ENCODE peak calls at places on chromosomes 3 and 15, in four cellular contexts. One of them, this sample, is unnamed.

GRCh38 chr3:49333091-49333490 is 6.8 kb downstream of the USP4 start:
- DNase-seq in H1: no peak
- DNase-seq in trophoblast cell: peak
- DNase-seq in mesenchymal stem cell: no peak
- DNase-seq in this sample: no peak

GRCh38 chr3:156628836-156629618 is 45.4 kb upstream of the TIPARP start:
- DNase-seq in H1: no peak
- DNase-seq in trophoblast cell: no peak
- DNase-seq in mesenchymal stem cell: no peak
- DNase-seq in this sample: no peak

GRCh38 chr15:94056314-94056713 is 175.0 kb upstream of the MCTP2 start:
- DNase-seq in H1: no peak
- DNase-seq in trophoblast cell: no peak
- DNase-seq in mesenchymal stem cell: peak
- DNase-seq in this sample: no peak

GRCh38 chr3:15171096-15171495 is 35.0 kb upstream of the CAPN7 start:
- DNase-seq in H1: no peak
- DNase-seq in trophoblast cell: no peak
- DNase-seq in mesenchymal stem cell: peak
- DNase-seq in this sample: no peak

GRCh38 chr15:42031211-42031915 is 10.5 kb upstream of the PLA2G4E start:
- DNase-seq in H1: no peak
- DNase-seq in trophoblast cell: no peak
- DNase-seq in mesenchymal stem cell: no peak
- DNase-seq in this sample: no peak

GRCh38 chr3:143775401-143775970 is 72.8 kb downstream of the SLC9A9 start:
- DNase-seq in H1: no peak
- DNase-seq in trophoblast cell: no peak
- DNase-seq in mesenchymal stem cell: peak
- DNase-seq in this sample: no peak

GRCh38 chr3:25354071-25354470 is 74.0 kb upstream of the RARB start:
- DNase-seq in H1: no peak
- DNase-seq in trophoblast cell: no peak
- DNase-seq in mesenchymal stem cell: peak
- DNase-seq in this sample: no peak

GRCh38 chr3:35653347-35653746 is 14.0 kb downstream of the ARPP21 start:
- DNase-seq in H1: no peak
- DNase-seq in trophoblast cell: no peak
- DNase-seq in mesenchymal stem cell: no peak
- DNase-seq in this sample: no peak

GRCh38 chr3:120678331-120678845 is 3.7 kb downstream of the HGD start:
- DNase-seq in H1: no peak
- DNase-seq in trophoblast cell: no peak
- DNase-seq in mesenchymal stem cell: peak
- DNase-seq in this sample: no peak

GRCh38 chr15:66619152-66619903 is 53.5 kb upstream of the LCTL start:
- DNase-seq in H1: peak
- DNase-seq in trophoblast cell: peak
- DNase-seq in mesenchymal stem cell: peak
- DNase-seq in this sample: peak

GRCh38 chr15:57820119-57820518 is 113.6 kb downstream of the POLR2M start:
- DNase-seq in H1: no peak
- DNase-seq in trophoblast cell: no peak
- DNase-seq in mesenchymal stem cell: no peak
- DNase-seq in this sample: no peak

GRCh38 chr15:24955549-24955929 is 752 bp downstream of the SNRPN start:
- DNase-seq in H1: no peak
- DNase-seq in trophoblast cell: no peak
- DNase-seq in mesenchymal stem cell: no peak
- DNase-seq in this sample: no peak

GRCh38 chr3:97880267-97880666 is 58.5 kb downstream of the CRYBG3 start:
- DNase-seq in H1: no peak
- DNase-seq in trophoblast cell: no peak
- DNase-seq in mesenchymal stem cell: no peak
- DNase-seq in this sample: no peak

GRCh38 chr15:58988011-58988785 is 735 bp downstream of the RNF111 start:
- DNase-seq in H1: peak
- DNase-seq in trophoblast cell: peak
- DNase-seq in mesenchymal stem cell: peak
- DNase-seq in this sample: peak

GRCh38 chr3:101854608-101855304 is 5.4 kb downstream of the NFKBIZ start:
- DNase-seq in H1: no peak
- DNase-seq in trophoblast cell: no peak
- DNase-seq in mesenchymal stem cell: no peak
- DNase-seq in this sample: no peak

GRCh38 chr15:48644827-48645557 is 517 bp downstream of the FBN1 start:
- DNase-seq in H1: no peak
- DNase-seq in trophoblast cell: peak
- DNase-seq in mesenchymal stem cell: peak
- DNase-seq in this sample: peak

GRCh38 chr3:59388555-59389280 is 338.9 kb upstream of the CFAP20DC start:
- DNase-seq in H1: no peak
- DNase-seq in trophoblast cell: no peak
- DNase-seq in mesenchymal stem cell: peak
- DNase-seq in this sample: no peak

GRCh38 chr3:113746955-113747718 is at the start of gene ATP6V1A:
- DNase-seq in H1: no peak
- DNase-seq in trophoblast cell: peak
- DNase-seq in mesenchymal stem cell: peak
- DNase-seq in this sample: peak

GRCh38 chr15:98802187-98802586 is 153.8 kb downstream of the IGF1R start:
- DNase-seq in H1: no peak
- DNase-seq in trophoblast cell: no peak
- DNase-seq in mesenchymal stem cell: no peak
- DNase-seq in this sample: no peak

GRCh38 chr15:98800437-98801233 is 152.3 kb downstream of the IGF1R start:
- DNase-seq in H1: peak
- DNase-seq in trophoblast cell: peak
- DNase-seq in mesenchymal stem cell: peak
- DNase-seq in this sample: peak

GRCh38 chr15:98799461-98799971 is 151.2 kb downstream of the IGF1R start:
- DNase-seq in H1: no peak
- DNase-seq in trophoblast cell: no peak
- DNase-seq in mesenchymal stem cell: peak
- DNase-seq in this sample: no peak

GRCh38 chr15:98799991-98800390 is 151.7 kb downstream of the IGF1R start:
- DNase-seq in H1: no peak
- DNase-seq in trophoblast cell: no peak
- DNase-seq in mesenchymal stem cell: no peak
- DNase-seq in this sample: no peak

GRCh38 chr15:98801234-98801561 is 152.9 kb downstream of the IGF1R start:
- DNase-seq in H1: no peak
- DNase-seq in trophoblast cell: no peak
- DNase-seq in mesenchymal stem cell: no peak
- DNase-seq in this sample: peak
- H2BK12ac ChIP-seq in H1: peak
- H2BK12ac ChIP-seq in trophoblast cell: no peak
- H2BK12ac ChIP-seq in mesenchymal stem cell: peak
- H2BK12ac ChIP-seq in this sample: no peak

DNA sequence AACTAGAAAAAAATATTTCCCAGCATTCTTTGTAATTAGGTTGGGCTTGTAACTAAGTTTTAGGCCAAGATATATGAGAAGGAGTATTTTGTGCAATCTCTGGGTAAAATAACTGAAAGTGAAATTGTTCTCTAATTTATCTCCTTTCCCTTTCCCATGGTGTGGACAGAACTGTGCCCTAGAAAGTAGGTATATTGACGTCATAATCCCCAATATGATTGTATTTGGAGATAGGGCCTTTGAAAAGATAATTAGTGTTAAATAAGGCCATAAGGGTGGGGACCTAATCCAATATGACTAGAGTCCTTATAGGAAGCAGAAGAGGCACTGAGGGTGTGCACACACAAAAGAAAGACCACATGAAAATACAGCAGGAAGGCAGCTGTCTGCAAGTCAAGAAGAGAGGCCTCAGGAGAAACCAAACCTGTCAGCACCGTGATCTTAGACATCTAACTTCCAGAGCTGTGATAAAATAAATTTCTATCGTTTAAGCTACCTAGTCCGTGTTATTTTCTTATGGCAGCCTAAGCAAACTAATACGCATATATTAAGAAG is 106.6 kb downstream of the KCNH8 start:
- DNase-seq in H1: no peak
- DNase-seq in trophoblast cell: no peak
- DNase-seq in mesenchymal stem cell: no peak
- DNase-seq in this sample: no peak
- H3K4me3 ChIP-seq in H1: no peak
- H3K4me3 ChIP-seq in trophoblast cell: no peak
- H3K4me3 ChIP-seq in mesenchymal stem cell: no peak
- H3K4me3 ChIP-seq in this sample: no peak

GRCh38 chr3:76661527-76662250 is 378.2 kb upstream of the ROBO2 start:
- DNase-seq in H1: peak
- DNase-seq in trophoblast cell: no peak
- DNase-seq in mesenchymal stem cell: no peak
- DNase-seq in this sample: no peak
- H2BK12ac ChIP-seq in H1: peak
- H2BK12ac ChIP-seq in trophoblast cell: no peak
- H2BK12ac ChIP-seq in mesenchymal stem cell: no peak
- H2BK12ac ChIP-seq in this sample: no peak

DNA sequence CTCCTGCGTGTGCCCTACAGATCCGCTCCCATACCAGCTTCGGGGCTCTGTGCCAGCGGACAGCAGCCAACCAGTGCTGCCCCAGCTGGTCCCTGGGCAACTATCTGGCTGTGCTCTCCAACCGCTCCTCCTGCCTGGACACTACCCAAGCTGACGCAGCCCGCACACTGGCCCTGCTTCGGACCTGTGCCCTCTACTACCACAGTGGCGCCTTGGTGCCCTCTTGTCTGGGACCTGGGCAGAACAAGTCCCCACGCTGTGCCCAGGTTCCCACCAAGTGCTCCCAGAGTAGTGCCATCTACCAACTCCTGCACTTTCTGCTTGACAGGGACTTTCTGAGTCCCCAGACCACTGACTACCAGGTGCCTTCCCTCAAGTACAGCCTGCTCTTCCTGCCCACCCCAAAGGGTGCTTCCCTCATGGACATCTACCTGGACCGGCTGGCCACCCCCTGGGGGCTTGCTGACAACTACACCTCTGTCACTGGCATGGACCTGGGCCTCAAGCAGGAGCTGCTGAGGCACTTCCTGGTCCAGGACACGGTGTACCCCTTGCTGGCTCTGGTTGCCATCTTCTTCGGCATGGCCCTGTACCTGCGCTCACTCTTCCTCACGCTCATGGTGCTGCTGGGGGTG is 9.1 kb downstream of the DISP2 start:
- DNase-seq in H1: no peak
- DNase-seq in trophoblast cell: no peak
- DNase-seq in mesenchymal stem cell: no peak
- DNase-seq in this sample: no peak
- H3K4me3 ChIP-seq in H1: peak
- H3K4me3 ChIP-seq in trophoblast cell: no peak
- H3K4me3 ChIP-seq in mesenchymal stem cell: no peak
- H3K4me3 ChIP-seq in this sample: no peak

GRCh38 chr3:21393684-21394307 is 357.2 kb downstream of the ZNF385D start:
- DNase-seq in H1: no peak
- DNase-seq in trophoblast cell: no peak
- DNase-seq in mesenchymal stem cell: no peak
- DNase-seq in this sample: no peak

GRCh38 chr3:21392521-21392920 is 358.5 kb downstream of the ZNF385D start:
- DNase-seq in H1: no peak
- DNase-seq in trophoblast cell: no peak
- DNase-seq in mesenchymal stem cell: no peak
- DNase-seq in this sample: no peak

GRCh38 chr3:21390856-21391255 is 360.2 kb downstream of the ZNF385D start:
- DNase-seq in H1: no peak
- DNase-seq in trophoblast cell: no peak
- DNase-seq in mesenchymal stem cell: no peak
- DNase-seq in this sample: no peak

DNA sequence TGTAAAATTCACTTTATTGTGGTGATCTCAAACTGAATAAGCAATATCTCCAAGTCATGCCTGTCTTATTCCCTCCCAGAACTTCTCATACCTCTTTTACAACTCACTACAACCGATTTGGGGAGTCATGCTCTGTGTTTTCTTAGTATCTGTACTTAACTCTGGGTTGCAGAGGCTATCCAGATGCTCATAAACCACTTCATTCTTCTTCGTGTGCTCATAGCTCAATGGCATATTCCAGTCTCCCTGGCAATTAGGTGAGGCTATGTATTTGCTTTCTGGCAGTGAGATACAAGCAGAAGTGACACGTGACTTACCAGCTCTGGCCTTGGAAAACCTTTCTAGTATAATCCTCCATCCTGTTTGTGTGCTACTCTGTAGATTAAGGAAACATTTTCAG is 360.9 kb downstream of the ZNF385D start:
- DNase-seq in H1: no peak
- DNase-seq in trophoblast cell: no peak
- DNase-seq in mesenchymal stem cell: no peak
- DNase-seq in this sample: no peak
- H2BK12ac ChIP-seq in H1: no peak
- H2BK12ac ChIP-seq in trophoblast cell: no peak
- H2BK12ac ChIP-seq in mesenchymal stem cell: no peak
- H2BK12ac ChIP-seq in this sample: no peak

This sample was measured in neuronal stem cell.